ENCODE peak calls at places on chromosomes 11 and 22, in eight cellular contexts. One of them, this sample, is unnamed.

GRCh38 chr11:45859661-45860140 is 12.4 kb downstream of the CRY2 start:
- DNase-seq in fibroblast of lung: peak
- DNase-seq in upper lobe of right lung: peak
- DNase-seq in NB4: no peak
- DNase-seq in pancreas: peak
- DNase-seq in heart left ventricle: peak
- DNase-seq in mucosa of descending colon: peak
- DNase-seq in WERI-Rb-1: no peak
- DNase-seq in this sample: peak

GRCh38 chr22:23895599-23896144 is 1.5 kb downstream of the MIF start:
- DNase-seq in NB4: no peak
- DNase-seq in fibroblast of lung: no peak
- DNase-seq in mucosa of descending colon: no peak
- DNase-seq in upper lobe of right lung: no peak
- DNase-seq in WERI-Rb-1: no peak
- DNase-seq in pancreas: no peak
- DNase-seq in heart left ventricle: no peak
- DNase-seq in this sample: no peak

GRCh38 chr11:35487532-35488078 is 37.8 kb downstream of the PAMR1 start:
- DNase-seq in mucosa of descending colon: peak
- DNase-seq in WERI-Rb-1: peak
- DNase-seq in NB4: peak
- DNase-seq in fibroblast of lung: peak
- DNase-seq in pancreas: peak
- DNase-seq in upper lobe of right lung: no peak
- DNase-seq in heart left ventricle: no peak
- DNase-seq in this sample: peak

GRCh38 chr11:11313426-11313825 is 39.6 kb downstream of the CSNK2A3 start:
- DNase-seq in pancreas: no peak
- DNase-seq in NB4: peak
- DNase-seq in fibroblast of lung: peak
- DNase-seq in WERI-Rb-1: no peak
- DNase-seq in upper lobe of right lung: peak
- DNase-seq in mucosa of descending colon: no peak
- DNase-seq in heart left ventricle: no peak
- DNase-seq in this sample: no peak

GRCh38 chr11:19820100-19820499 is 107.5 kb downstream of the NAV2 start:
- DNase-seq in mucosa of descending colon: no peak
- DNase-seq in upper lobe of right lung: peak
- DNase-seq in WERI-Rb-1: no peak
- DNase-seq in pancreas: no peak
- DNase-seq in fibroblast of lung: peak
- DNase-seq in heart left ventricle: no peak
- DNase-seq in NB4: no peak
- DNase-seq in this sample: no peak

GRCh38 chr11:2271077-2271326 is 614 bp upstream of the ASCL2 start:
- DNase-seq in heart left ventricle: peak
- DNase-seq in pancreas: no peak
- DNase-seq in mucosa of descending colon: peak
- DNase-seq in upper lobe of right lung: peak
- DNase-seq in WERI-Rb-1: no peak
- DNase-seq in NB4: no peak
- DNase-seq in fibroblast of lung: no peak
- DNase-seq in this sample: no peak

GRCh38 chr11:102421262-102421661 is 31.3 kb downstream of the TMEM123 start:
- DNase-seq in upper lobe of right lung: no peak
- DNase-seq in NB4: no peak
- DNase-seq in pancreas: no peak
- DNase-seq in fibroblast of lung: no peak
- DNase-seq in mucosa of descending colon: no peak
- DNase-seq in heart left ventricle: no peak
- DNase-seq in WERI-Rb-1: no peak
- DNase-seq in this sample: no peak

GRCh38 chr11:75482931-75483469 is 42.7 kb downstream of the GDPD5 start:
- DNase-seq in upper lobe of right lung: no peak
- DNase-seq in WERI-Rb-1: no peak
- DNase-seq in mucosa of descending colon: no peak
- DNase-seq in pancreas: peak
- DNase-seq in fibroblast of lung: no peak
- DNase-seq in heart left ventricle: no peak
- DNase-seq in NB4: no peak
- DNase-seq in this sample: no peak

GRCh38 chr11:134531331-134532135 is 119.5 kb upstream of the B3GAT1 start:
- DNase-seq in mucosa of descending colon: no peak
- DNase-seq in WERI-Rb-1: peak
- DNase-seq in fibroblast of lung: no peak
- DNase-seq in pancreas: peak
- DNase-seq in heart left ventricle: no peak
- DNase-seq in NB4: no peak
- DNase-seq in upper lobe of right lung: peak
- DNase-seq in this sample: no peak

GRCh38 chr11:117189941-117190544 is 9.1 kb upstream of the TAGLN start:
- DNase-seq in pancreas: no peak
- DNase-seq in upper lobe of right lung: peak
- DNase-seq in fibroblast of lung: no peak
- DNase-seq in WERI-Rb-1: no peak
- DNase-seq in heart left ventricle: no peak
- DNase-seq in NB4: peak
- DNase-seq in mucosa of descending colon: no peak
- DNase-seq in this sample: no peak

GRCh38 chr11:271316-271715 is 6.9 kb upstream of the NLRP6 start:
- DNase-seq in upper lobe of right lung: peak
- DNase-seq in fibroblast of lung: no peak
- DNase-seq in heart left ventricle: peak
- DNase-seq in mucosa of descending colon: peak
- DNase-seq in WERI-Rb-1: no peak
- DNase-seq in pancreas: no peak
- DNase-seq in NB4: no peak
- DNase-seq in this sample: no peak

GRCh38 chr11:266676-267439 is 11.3 kb upstream of the NLRP6 start:
- DNase-seq in upper lobe of right lung: no peak
- DNase-seq in heart left ventricle: no peak
- DNase-seq in mucosa of descending colon: no peak
- DNase-seq in fibroblast of lung: no peak
- DNase-seq in NB4: peak
- DNase-seq in pancreas: no peak
- DNase-seq in WERI-Rb-1: no peak
- DNase-seq in this sample: no peak

GRCh38 chr11:267491-267994 is 10.7 kb upstream of the NLRP6 start:
- DNase-seq in WERI-Rb-1: no peak
- DNase-seq in mucosa of descending colon: peak
- DNase-seq in fibroblast of lung: no peak
- DNase-seq in pancreas: no peak
- DNase-seq in upper lobe of right lung: peak
- DNase-seq in NB4: peak
- DNase-seq in heart left ventricle: peak
- DNase-seq in this sample: no peak

GRCh38 chr11:270451-271208 is 7.6 kb upstream of the NLRP6 start:
- DNase-seq in NB4: no peak
- DNase-seq in mucosa of descending colon: no peak
- DNase-seq in heart left ventricle: peak
- DNase-seq in WERI-Rb-1: no peak
- DNase-seq in fibroblast of lung: no peak
- DNase-seq in upper lobe of right lung: peak
- DNase-seq in pancreas: no peak
- DNase-seq in this sample: no peak

DNA sequence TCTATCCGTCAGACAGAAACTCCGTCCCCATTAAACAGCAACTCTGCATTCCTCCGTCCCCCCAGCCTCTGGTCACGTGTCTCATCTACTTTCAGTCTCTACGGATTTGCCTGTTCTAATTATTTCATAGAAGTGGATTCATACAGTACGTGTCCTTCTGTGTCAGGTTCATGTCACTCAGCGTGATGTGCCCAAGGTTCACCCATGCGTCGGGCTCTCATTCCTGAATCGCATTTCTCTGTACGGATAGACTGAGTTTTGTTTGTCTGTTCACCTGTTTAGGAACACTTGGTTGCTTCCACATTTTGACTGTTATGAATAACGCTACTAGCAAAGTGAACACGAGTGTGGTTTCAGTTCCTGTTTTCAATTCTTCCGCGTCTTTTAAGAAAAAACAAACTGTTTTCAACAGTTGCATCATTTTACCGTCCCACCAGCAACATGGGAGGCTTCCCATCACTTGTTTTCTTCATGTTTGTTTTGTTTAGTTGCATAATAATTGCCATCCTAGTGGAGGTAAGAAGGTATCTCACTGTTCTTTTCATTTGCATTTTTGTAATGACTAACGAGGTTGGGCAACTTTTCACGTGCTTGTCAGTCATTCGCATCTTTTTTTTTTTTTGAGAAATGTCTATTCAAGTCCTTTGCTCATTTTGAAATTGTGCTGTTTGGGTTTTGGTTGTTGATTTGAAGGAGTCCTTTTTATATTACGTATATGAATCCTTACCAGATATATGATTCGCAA is 8.9 kb upstream of the NLRP6 start:
- DNase-seq in upper lobe of right lung: no peak
- DNase-seq in mucosa of descending colon: peak
- DNase-seq in heart left ventricle: no peak
- DNase-seq in fibroblast of lung: no peak
- DNase-seq in pancreas: no peak
- DNase-seq in NB4: peak
- DNase-seq in WERI-Rb-1: no peak
- DNase-seq in this sample: no peak
- TF ChIP-seq CTCF in upper lobe of right lung: no peak
- TF ChIP-seq CTCF in mucosa of descending colon: no peak
- TF ChIP-seq CTCF in heart left ventricle: no peak
- TF ChIP-seq CTCF in fibroblast of lung: no peak
- TF ChIP-seq CTCF in pancreas: no peak
- TF ChIP-seq CTCF in NB4: no peak
- TF ChIP-seq CTCF in WERI-Rb-1: no peak
- TF ChIP-seq CTCF in this sample: no peak

GRCh38 chr11:123056835-123057491 is 5.0 kb downstream of the HSPA8 start:
- DNase-seq in fibroblast of lung: no peak
- DNase-seq in NB4: peak
- DNase-seq in pancreas: no peak
- DNase-seq in upper lobe of right lung: no peak
- DNase-seq in WERI-Rb-1: peak
- DNase-seq in heart left ventricle: no peak
- DNase-seq in mucosa of descending colon: no peak
- DNase-seq in this sample: no peak
- H3K4me3 ChIP-seq in fibroblast of lung: no peak
- H3K4me3 ChIP-seq in NB4: peak
- H3K4me3 ChIP-seq in pancreas: no peak
- H3K4me3 ChIP-seq in upper lobe of right lung: no peak
- H3K4me3 ChIP-seq in WERI-Rb-1: no peak
- H3K4me3 ChIP-seq in heart left ventricle: no peak
- H3K4me3 ChIP-seq in mucosa of descending colon: no peak
- H3K4me3 ChIP-seq in this sample: no peak

DNA sequence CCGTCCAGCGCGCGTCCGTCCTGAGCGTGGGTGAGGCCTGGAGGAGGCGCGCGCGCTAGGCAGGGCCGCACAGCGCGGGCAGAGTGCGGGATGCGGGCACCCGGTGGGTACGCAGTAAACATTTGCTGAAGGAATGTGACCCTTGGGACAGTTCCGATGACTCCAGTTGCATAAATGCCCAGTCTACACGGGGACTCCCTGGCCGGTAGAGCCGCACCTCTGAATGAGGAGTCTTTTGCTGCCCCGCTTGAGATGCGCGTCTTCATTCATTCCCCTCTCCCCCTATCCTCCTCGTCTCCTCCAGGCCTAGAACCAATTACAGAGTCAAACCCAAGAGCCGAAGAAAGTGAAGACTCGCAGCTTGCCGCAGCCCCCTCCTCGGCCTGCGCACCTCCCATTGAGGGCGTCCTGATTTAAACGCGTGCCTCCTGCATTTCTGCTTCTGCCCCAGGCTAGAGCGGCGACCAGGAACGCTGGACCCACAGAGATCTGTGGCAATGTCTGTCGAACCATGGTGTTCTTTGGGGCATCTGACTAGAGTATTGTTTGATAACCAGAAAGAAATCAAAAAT is 731 bp upstream of the CHKB start:
- DNase-seq in WERI-Rb-1: no peak
- DNase-seq in pancreas: no peak
- DNase-seq in upper lobe of right lung: peak
- DNase-seq in mucosa of descending colon: no peak
- DNase-seq in NB4: no peak
- DNase-seq in heart left ventricle: no peak
- DNase-seq in fibroblast of lung: no peak
- DNase-seq in this sample: no peak
- TF ChIP-seq CTCF in WERI-Rb-1: no peak
- TF ChIP-seq CTCF in pancreas: no peak
- TF ChIP-seq CTCF in upper lobe of right lung: no peak
- TF ChIP-seq CTCF in mucosa of descending colon: no peak
- TF ChIP-seq CTCF in NB4: no peak
- TF ChIP-seq CTCF in heart left ventricle: no peak
- TF ChIP-seq CTCF in fibroblast of lung: peak
- TF ChIP-seq CTCF in this sample: no peak

GRCh38 chr11:64251722-64251985 is 324 bp downstream of the PLCB3 start:
- DNase-seq in pancreas: no peak
- DNase-seq in heart left ventricle: no peak
- DNase-seq in upper lobe of right lung: no peak
- DNase-seq in WERI-Rb-1: no peak
- DNase-seq in NB4: no peak
- DNase-seq in mucosa of descending colon: no peak
- DNase-seq in fibroblast of lung: no peak
- DNase-seq in this sample: no peak

GRCh38 chr11:64253481-64253880 is 2.2 kb downstream of the PLCB3 start:
- DNase-seq in fibroblast of lung: no peak
- DNase-seq in heart left ventricle: no peak
- DNase-seq in pancreas: no peak
- DNase-seq in upper lobe of right lung: peak
- DNase-seq in WERI-Rb-1: no peak
- DNase-seq in mucosa of descending colon: no peak
- DNase-seq in NB4: no peak
- DNase-seq in this sample: no peak

GRCh38 chr11:64254326-64254725 is 3.0 kb downstream of the PLCB3 start:
- DNase-seq in mucosa of descending colon: no peak
- DNase-seq in NB4: no peak
- DNase-seq in fibroblast of lung: no peak
- DNase-seq in upper lobe of right lung: peak
- DNase-seq in WERI-Rb-1: no peak
- DNase-seq in heart left ventricle: no peak
- DNase-seq in pancreas: no peak
- DNase-seq in this sample: no peak

GRCh38 chr11:64251986-64252837 is 882 bp downstream of the PLCB3 start:
- DNase-seq in mucosa of descending colon: peak
- DNase-seq in heart left ventricle: no peak
- DNase-seq in fibroblast of lung: peak
- DNase-seq in pancreas: peak
- DNase-seq in upper lobe of right lung: peak
- DNase-seq in NB4: no peak
- DNase-seq in WERI-Rb-1: peak
- DNase-seq in this sample: no peak

DNA sequence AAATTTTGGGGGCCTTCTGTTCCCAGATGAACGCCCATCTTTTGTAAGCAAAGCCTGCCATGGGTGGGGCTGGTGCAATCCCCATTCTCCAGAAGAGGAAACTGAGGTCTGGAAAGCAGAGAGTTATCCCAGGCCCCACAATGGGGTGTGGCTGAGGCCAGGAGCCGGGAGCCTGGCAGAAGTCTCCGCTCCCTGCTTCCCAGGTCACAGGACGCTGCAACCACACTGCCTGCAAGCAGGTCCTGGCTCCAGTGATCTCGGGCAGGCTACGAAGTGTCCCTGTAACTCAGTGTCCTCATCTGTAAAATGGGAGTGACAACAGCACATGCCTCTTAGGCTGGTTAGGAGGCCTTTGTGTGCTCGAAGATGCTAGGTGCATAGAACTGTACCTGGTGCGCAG is 1.7 kb downstream of the PLCB3 start:
- DNase-seq in fibroblast of lung: no peak
- DNase-seq in heart left ventricle: no peak
- DNase-seq in NB4: no peak
- DNase-seq in pancreas: no peak
- DNase-seq in WERI-Rb-1: no peak
- DNase-seq in mucosa of descending colon: no peak
- DNase-seq in upper lobe of right lung: peak
- DNase-seq in this sample: no peak
- H3K4me3 ChIP-seq in fibroblast of lung: peak
- H3K4me3 ChIP-seq in heart left ventricle: peak
- H3K4me3 ChIP-seq in NB4: no peak
- H3K4me3 ChIP-seq in pancreas: no peak
- H3K4me3 ChIP-seq in WERI-Rb-1: no peak
- H3K4me3 ChIP-seq in mucosa of descending colon: no peak
- H3K4me3 ChIP-seq in upper lobe of right lung: peak
- H3K4me3 ChIP-seq in this sample: no peak